ENCODE peak calls at places on chromosome 17, in ten cellular contexts. S is Right ventricle myocardium superior, E is B cell, U is AML-193, N is cardiac fibroblast, T is progenitor cell of endocrine pancreas, D is omental fat pad, X is mesendoderm, F is T-cell, O is ascending aorta. P is an unnamed sample.

GRCh38 chr17:78154903-78155811 is 9.0 kb downstream of the C17orf99 start:
- DNase-seq in E (peak), S (no peak), N (no peak), X (no peak), O (no peak), T (no peak), U (peak), F (no peak), D (no peak), P (no peak)

GRCh38 chr17:14282700-14283099 is 18.2 kb upstream of the HS3ST3B1 start:
- DNase-seq in F (no peak), O (no peak), X (no peak), U (no peak), N (no peak), E (no peak), S (no peak), T (no peak), D (no peak), P (peak)

GRCh38 chr17:15999974-16000827 is 577 bp downstream of the TTC19 start:
- DNase-seq in T (no peak), N (peak), X (peak), O (no peak), U (no peak), F (no peak), E (no peak), D (no peak), S (peak), P (no peak)

GRCh38 chr17:12631076-12631475 is 34.6 kb upstream of the MYOCD start:
- DNase-seq in S (no peak), O (no peak), T (no peak), U (no peak), E (no peak), N (peak), D (no peak), X (no peak), F (no peak), P (no peak)

GRCh38 chr17:13941781-13942180 is 127.5 kb upstream of the COX10 start:
- DNase-seq in S (no peak), N (no peak), F (no peak), X (no peak), O (no peak), E (no peak), T (no peak), D (no peak), U (no peak), P (no peak)

GRCh38 chr17:35534694-35535093 is 2.8 kb downstream of the SLFN12L start:
- DNase-seq in X (no peak), E (no peak), F (no peak), N (no peak), O (no peak), D (no peak), T (no peak), S (no peak), U (no peak), P (no peak)

GRCh38 chr17:42880776-42881175 is 19.8 kb upstream of the G6PC1 start:
- DNase-seq in F (no peak), D (no peak), S (no peak), N (no peak), U (no peak), E (no peak), T (no peak), O (no peak), X (no peak), P (no peak)

GRCh38 chr17:72802726-72803125 is 289.8 kb downstream of the SLC39A11 start:
- DNase-seq in N (no peak), E (no peak), T (no peak), U (no peak), S (no peak), F (no peak), D (no peak), X (no peak), O (no peak), P (no peak)

GRCh38 chr17:82631544-82631943 is 16.7 kb downstream of the WDR45B start:
- DNase-seq in D (no peak), S (no peak), E (no peak), X (no peak), O (no peak), N (no peak), T (no peak), U (no peak), F (no peak), P (no peak)

GRCh38 chr17:37247825-37248224 is 128.0 kb upstream of the C17orf78 start:
- DNase-seq in N (no peak), X (no peak), T (no peak), E (no peak), O (no peak), U (no peak), F (no peak), D (no peak), S (no peak), P (no peak)

GRCh38 chr17:78970834-78971763 is 8.6 kb downstream of the LGALS3BP start:
- DNase-seq in E (peak), D (peak), N (peak), T (peak), O (peak), F (peak), U (peak), S (peak), X (peak), P (peak)

GRCh38 chr17:31074772-31075538 is 19.8 kb upstream of the NF1 start:
- DNase-seq in S (no peak), U (no peak), D (no peak), E (no peak), T (no peak), O (no peak), F (no peak), N (peak), X (peak), P (no peak)

GRCh38 chr17:27651411-27652345 is 20.7 kb downstream of the LGALS9 start:
- DNase-seq in T (peak), O (no peak), S (peak), D (peak), X (peak), N (peak), E (peak), U (peak), F (peak), P (no peak)

GRCh38 chr17:33201255-33201654 is 91.8 kb downstream of the ASIC2 start:
- DNase-seq in O (no peak), N (no peak), E (no peak), S (no peak), X (peak), F (no peak), T (no peak), D (no peak), U (no peak), P (no peak)

GRCh38 chr17:35537569-35538209 is at the start of gene SLFN12L:
- DNase-seq in U (no peak), F (no peak), T (no peak), X (no peak), S (no peak), N (peak), E (no peak), D (no peak), O (no peak), P (no peak)

GRCh38 chr17:59416184-59416583 is 84.7 kb downstream of the YPEL2 start:
- DNase-seq in U (no peak), E (no peak), F (no peak), D (no peak), N (no peak), S (no peak), O (no peak), T (no peak), X (no peak), P (no peak)